ENCODE peak calls at places on chromosomes 13 and 19, in six cellular contexts. V is mammary epithelial cell, A is breast epithelium, B is left ventricle myocardium inferior, N is tibial artery, M is stomach. W is an unnamed sample.

GRCh38 chr19:35040826-35041547 is 534 bp upstream of the HPN start:
- DNase-seq in V (no peak), A (peak; percentile 88), B (peak; percentile 95), N (peak; percentile 89), M (peak; percentile 96), W (no peak)

GRCh38 chr19:44603201-44603945 is 10.0 kb upstream of the IGSF23 start:
- DNase-seq in V (no peak), A (no peak), B (no peak), N (no peak), M (no peak), W (no peak)

GRCh38 chr19:13838943-13839192 is 38.1 kb upstream of the NANOS3 start:
- DNase-seq in V (no peak), A (no peak), B (no peak), N (no peak), M (no peak), W (no peak)

GRCh38 chr13:94660695-94661324 is 51.5 kb downstream of the SOX21 start:
- DNase-seq in V (no peak), A (no peak), B (no peak), N (no peak), M (no peak), W (no peak)

GRCh38 chr19:50152578-50152977 is 10.5 kb downstream of the IZUMO2 start:
- DNase-seq in V (no peak), A (no peak), B (no peak), N (no peak), M (no peak), W (no peak)

GRCh38 chr13:28499579-28499978 is 4.7 kb upstream of the FLT1 start:
- DNase-seq in V (no peak), A (no peak), B (no peak), N (no peak), M (no peak), W (peak; percentile 15)

GRCh38 chr19:16541526-16542044 is 652 bp downstream of the CHERP start:
- DNase-seq in V (peak; percentile 25), A (no peak), B (no peak), N (no peak), M (no peak), W (no peak)

GRCh38 chr13:75333103-75333502 is 148.9 kb downstream of the TBC1D4 start:
- DNase-seq in V (no peak), A (no peak), B (no peak), N (no peak), M (no peak), W (no peak)

GRCh38 chr19:21483589-21484170 is 21.7 kb upstream of the ZNF429 start:
- DNase-seq in V (no peak), A (peak; percentile 75), B (peak; percentile 67), N (peak; percentile 66), M (peak; percentile 60), W (no peak)

GRCh38 chr19:30085394-30085793 is 143.4 kb downstream of the URI1 start:
- DNase-seq in V (no peak), A (no peak), B (no peak), N (no peak), M (no peak), W (no peak)

GRCh38 chr13:100733261-100733660 is 58.7 kb upstream of the TMTC4 start:
- DNase-seq in V (no peak), A (no peak), B (no peak), N (no peak), M (no peak), W (no peak)

GRCh38 chr13:27261376-27261775 is 9.3 kb upstream of the RASL11A start:
- DNase-seq in V (no peak), A (no peak), B (no peak), N (no peak), M (no peak), W (no peak)

GRCh38 chr19:18289471-18290066 is 8.1 kb upstream of the JUND start:
- DNase-seq in V (no peak), A (no peak), B (no peak), N (no peak), M (no peak), W (no peak)

GRCh38 chr19:46841458-46842083 is 9.1 kb downstream of the AP2S1 start:
- DNase-seq in V (peak; percentile 62), A (no peak), B (peak; percentile 77), N (peak; percentile 93), M (peak; percentile 35), W (no peak)

GRCh38 chr19:45419396-45419795 is 4.3 kb downstream of the ERCC1 start:
- DNase-seq in V (no peak), A (no peak), B (no peak), N (no peak), M (no peak), W (no peak)

GRCh38 chr13:46546084-46546786 is 6.7 kb upstream of the LRCH1 start:
- DNase-seq in V (no peak), A (no peak), B (no peak), N (no peak), M (no peak), W (no peak)

GRCh38 chr19:55484571-55485438 is at the start of gene NAT14:
- DNase-seq in V (peak; percentile 25), A (no peak), B (peak; percentile 54), N (no peak), M (peak; percentile 45), W (no peak)

GRCh38 chr13:112250788-112251445 is 125.2 kb upstream of the SPACA7 start:
- DNase-seq in V (no peak), A (no peak), B (no peak), N (peak; percentile 20), M (no peak), W (no peak)

GRCh38 chr19:17125728-17126677 is 50.4 kb downstream of the MYO9B start:
- DNase-seq in V (no peak), A (no peak), B (peak; percentile 62), N (peak; percentile 94), M (peak; percentile 47), W (no peak)

GRCh38 chr13:23510979-23511735 is 59.1 kb upstream of the TNFRSF19 start:
- DNase-seq in V (peak; percentile 46), A (no peak), B (no peak), N (no peak), M (no peak), W (peak; percentile 27)

GRCh38 chr19:12260861-12261260 is 33.8 kb downstream of the ZNF44 start:
- DNase-seq in V (no peak), A (no peak), B (no peak), N (no peak), M (no peak), W (no peak)

GRCh38 chr19:55433292-55433691 is 9.8 kb downstream of the SHISA7 start:
- DNase-seq in V (no peak), A (no peak), B (no peak), N (no peak), M (no peak), W (no peak)

GRCh38 chr13:31334547-31334946 is 134.8 kb downstream of the B3GLCT start:
- DNase-seq in V (no peak), A (no peak), B (no peak), N (no peak), M (no peak), W (no peak)

GRCh38 chr13:104586010-104586746 is 1520.0 kb upstream of the SLC10A2 start:
- DNase-seq in V (no peak), A (no peak), B (no peak), N (no peak), M (no peak), W (peak; percentile 43)

GRCh38 chr19:11446652-11447301 is 11.3 kb downstream of the PRKCSH start:
- DNase-seq in V (no peak), A (no peak), B (peak; percentile 56), N (no peak), M (peak; percentile 63), W (no peak)

GRCh38 chr13:93098972-93099371 is 127.6 kb upstream of the GPC6 start:
- DNase-seq in V (no peak), A (no peak), B (no peak), N (no peak), M (peak; percentile 44), W (no peak)

GRCh38 chr13:43220873-43221578 is 197.6 kb downstream of the DNAJC15 start:
- DNase-seq in V (no peak), A (no peak), B (no peak), N (no peak), M (no peak), W (no peak)

GRCh38 chr13:46934749-46935148 is 37.9 kb upstream of the HTR2A start:
- DNase-seq in V (peak; percentile 53), A (no peak), B (no peak), N (no peak), M (no peak), W (no peak)

GRCh38 chr19:18155095-18156087 is 2.4 kb downstream of the PIK3R2 start:
- DNase-seq in V (no peak), A (no peak), B (no peak), N (no peak), M (peak; percentile 85), W (no peak)

GRCh38 chr19:18379803-18380747 is 5.9 kb upstream of the GDF15 start:
- DNase-seq in V (peak; percentile 64), A (peak; percentile 94), B (peak; percentile 86), N (peak; percentile 94), M (peak; percentile 90), W (peak; percentile 55)

GRCh38 chr19:29519931-29520330 is 5.9 kb upstream of the VSTM2B start:
- DNase-seq in V (no peak), A (no peak), B (no peak), N (no peak), M (no peak), W (no peak)

DNA sequence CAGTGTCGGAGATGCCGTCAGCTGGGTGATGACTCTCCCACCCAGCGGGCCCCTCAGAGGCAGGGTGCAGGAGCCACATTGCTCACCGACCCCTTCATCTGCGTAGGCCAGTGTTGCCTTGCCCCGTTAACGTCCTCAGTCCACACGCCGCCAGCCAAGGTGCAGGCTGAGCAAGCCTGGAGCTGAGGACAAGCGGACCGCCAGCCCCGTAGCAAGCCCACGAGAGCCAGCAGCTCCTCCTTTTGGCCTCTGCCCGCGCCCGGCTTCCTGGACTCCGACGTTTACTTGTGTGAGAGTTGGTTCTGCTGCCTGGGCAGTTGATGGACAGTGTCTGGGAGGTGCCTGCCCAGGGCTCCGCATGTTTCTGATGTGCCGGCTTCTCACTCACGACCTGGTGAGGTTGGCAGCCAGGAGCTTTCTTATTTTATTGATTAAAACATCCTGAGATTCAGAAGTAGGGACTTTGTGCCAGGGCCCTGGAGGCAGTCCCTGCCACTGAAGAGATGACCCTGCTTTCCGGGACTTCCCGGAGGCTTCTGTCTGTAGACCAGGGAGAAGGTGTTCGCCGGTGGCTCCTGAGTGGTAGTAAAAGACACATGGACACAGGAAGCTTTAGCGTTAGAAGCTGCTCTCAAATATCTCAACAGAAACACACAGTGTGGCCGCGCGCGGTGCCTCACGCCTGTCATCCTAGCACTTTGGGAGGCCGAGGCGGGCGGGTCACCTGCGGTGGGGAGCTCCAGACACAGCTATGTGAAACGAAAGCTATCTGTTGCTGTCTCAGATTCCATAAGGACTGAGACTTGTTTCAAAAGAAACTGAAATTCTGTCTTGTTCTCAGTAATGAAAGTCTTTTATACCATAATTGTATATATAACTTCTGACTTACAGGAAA is 5.9 kb downstream of the DAZAP1 start:
- DNase-seq in V (no peak), A (no peak), B (no peak), N (no peak), M (no peak), W (no peak)
- H3K27ac ChIP-seq in V (no peak overlapping the region), A (peak overlapping the region; percentile 98), B (peak overlapping the region; percentile 14), N (no peak overlapping the region), M (peak overlapping the region; percentile 96), W (no peak overlapping the region)

GRCh38 chr19:38718747-38719543 is 25.3 kb downstream of the CAPN12 start:
- DNase-seq in V (peak; percentile 68), A (no peak), B (peak; percentile 75), N (peak; percentile 96), M (peak; percentile 71), W (no peak)
- TF ChIP-seq CTCF in V (peak; percentile 27), A (no peak), B (peak; percentile 59), N (peak; percentile 58), M (no peak), W (peak; percentile 57)

GRCh38 chr13:76668141-76668540 is 218.1 kb downstream of the KCTD12 start:
- DNase-seq in V (no peak), A (no peak), B (no peak), N (no peak), M (no peak), W (no peak)
- H3K4me1 ChIP-seq in V (no peaks in the 10 kb centered on the region), A (no peaks in the 10 kb centered on the region), B (peaks cover 24% of the 10 kb centered on the region), N (peaks cover 7% of the 10 kb centered on the region), M (peaks cover 13% of the 10 kb centered on the region), W (no peaks in the 10 kb centered on the region)

GRCh38 chr19:8355631-8356402 is 8.1 kb upstream of the ANGPTL4 start:
- DNase-seq in V (peak; percentile 98), A (no peak), B (no peak), N (peak; percentile 83), M (no peak), W (peak; percentile 87)
- H3K27ac ChIP-seq in V (peak overlapping the region; percentile 55), A (peak overlapping the region; percentile 74), B (no peak overlapping the region), N (peak overlapping the region; percentile 39), M (peak overlapping the region; percentile 46), W (no peak overlapping the region)

W was measured in foreskin keratinocyte.